ENCODE peak calls at places on chromosomes 12 and 14, in four cellular contexts. T is HepG2, M is K562, H is GM12878. R is an unnamed sample.

GRCh38 chr12:62196146-62196545 is 64.1 kb upstream of the USP15 start:
- DNase-seq in T (no peak), M (no peak), H (no peak), R (no peak)

GRCh38 chr14:69129264-69129880 is 23.5 kb downstream of the DCAF5 start:
- DNase-seq in T (peak; percentile 72), M (peak; percentile 51), H (no peak), R (peak; percentile 79)

GRCh38 chr12:99099786-99100185 is 454.7 kb downstream of the APAF1 start:
- DNase-seq in T (no peak), M (no peak), H (no peak), R (no peak)

GRCh38 chr12:95837240-95838038 is 21.3 kb upstream of the SNRPF start:
- DNase-seq in T (no peak), M (no peak), H (no peak), R (no peak)

GRCh38 chr14:25001096-25001982 is 48.6 kb downstream of the STXBP6 start:
- DNase-seq in T (no peak), M (no peak), H (no peak), R (no peak)

GRCh38 chr14:32203928-32204357 is 874 bp upstream of the RNU6-8 start:
- DNase-seq in T (peak; percentile 31), M (no peak), H (no peak), R (peak; percentile 21)

GRCh38 chr12:95548056-95548538 is 3.2 kb downstream of the USP44 start:
- DNase-seq in T (no peak), M (peak; percentile 26), H (no peak), R (no peak)

GRCh38 chr12:43348221-43348620 is 203.8 kb downstream of the ADAMTS20 start:
- DNase-seq in T (no peak), M (no peak), H (no peak), R (no peak)

GRCh38 chr14:66237701-66238100 is 248.5 kb upstream of the CCDC196 start:
- DNase-seq in T (no peak), M (no peak), H (no peak), R (no peak)

GRCh38 chr12:115481141-115481540 is 796.4 kb downstream of the MED13L start:
- DNase-seq in T (peak; percentile 32), M (no peak), H (peak; percentile 54), R (no peak)

GRCh38 chr12:123150804-123151678 is at the start of gene PITPNM2:
- DNase-seq in T (no peak), M (peak; percentile 87), H (no peak), R (peak; percentile 57)

GRCh38 chr12:55712154-55712553 is 3.7 kb upstream of the BLOC1S1 start:
- DNase-seq in T (no peak), M (no peak), H (no peak), R (no peak)

GRCh38 chr14:100857923-100858837 is 32.3 kb downstream of the MEG3 start:
- DNase-seq in T (no peak), M (no peak), H (no peak), R (no peak)

GRCh38 chr12:86663173-86663572 is 407.0 kb upstream of the MGAT4C start:
- DNase-seq in T (no peak), M (no peak), H (no peak), R (no peak)

GRCh38 chr12:55829967-55830600 is 697 bp upstream of the DNAJC14 start:
- DNase-seq in T (no peak), M (peak; percentile 82), H (no peak), R (peak; percentile 28)

GRCh38 chr12:70267550-70267949 is 24.3 kb downstream of the CNOT2 start:
- DNase-seq in T (no peak), M (no peak), H (no peak), R (peak; percentile 7)

GRCh38 chr12:52579468-52580450 is 6.1 kb upstream of the KRT74 start:
- DNase-seq in T (no peak), M (no peak), H (no peak), R (no peak)

GRCh38 chr12:15563683-15564082 is 225.5 kb downstream of the EPS8 start:
- DNase-seq in T (no peak), M (no peak), H (no peak), R (no peak)

GRCh38 chr14:29108908-29109307 is 342.3 kb downstream of the FOXG1 start:
- DNase-seq in T (no peak), M (no peak), H (no peak), R (no peak)

GRCh38 chr14:29109589-29109988 is 343.0 kb downstream of the FOXG1 start:
- DNase-seq in T (no peak), M (no peak), H (no peak), R (no peak)

GRCh38 chr14:29111554-29111953 is 345.0 kb downstream of the FOXG1 start:
- DNase-seq in T (no peak), M (no peak), H (no peak), R (no peak)
- H3K27ac ChIP-seq in T (no peak overlapping the region), M (no peak overlapping the region), H (no peak overlapping the region), R (no peak overlapping the region)

GRCh38 chr12:6919588-6919987 is 5.2 kb downstream of the ENO2 start:
- DNase-seq in T (no peak), M (no peak), H (no peak), R (no peak)
- TF ChIP-seq MYC in T (no peak), M (no peak), H (no peak), R (no peak)

DNA sequence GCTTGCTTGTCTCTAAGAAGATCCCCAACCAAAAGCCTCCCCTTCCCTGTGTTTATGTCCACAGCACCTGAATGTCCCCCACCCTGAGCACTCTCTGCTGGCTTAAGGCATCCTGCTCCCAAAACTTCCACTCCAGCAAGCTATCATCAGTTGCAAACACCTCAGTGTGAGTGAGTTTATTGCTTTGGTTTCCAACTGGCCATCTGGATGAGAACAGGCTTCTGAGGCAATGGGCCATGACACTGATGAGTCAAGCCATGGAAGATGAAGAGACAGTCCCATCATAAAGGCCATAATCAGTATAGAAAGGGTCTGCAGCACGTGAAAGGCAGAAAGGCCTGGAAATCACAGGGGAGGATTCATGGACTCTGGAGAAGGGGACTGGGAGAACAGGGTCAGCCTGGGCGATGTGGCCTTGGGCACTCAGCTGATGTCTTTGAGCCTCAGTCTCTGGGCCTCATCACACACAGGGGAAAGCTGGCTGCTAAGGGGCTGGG is 12.8 kb downstream of the CMKLR1 start:
- DNase-seq in T (no peak), M (no peak), H (no peak), R (no peak)
- TF ChIP-seq POLR2AphosphoS2 in T (no peak), M (no peak), H (no peak), R (no peak)

DNA sequence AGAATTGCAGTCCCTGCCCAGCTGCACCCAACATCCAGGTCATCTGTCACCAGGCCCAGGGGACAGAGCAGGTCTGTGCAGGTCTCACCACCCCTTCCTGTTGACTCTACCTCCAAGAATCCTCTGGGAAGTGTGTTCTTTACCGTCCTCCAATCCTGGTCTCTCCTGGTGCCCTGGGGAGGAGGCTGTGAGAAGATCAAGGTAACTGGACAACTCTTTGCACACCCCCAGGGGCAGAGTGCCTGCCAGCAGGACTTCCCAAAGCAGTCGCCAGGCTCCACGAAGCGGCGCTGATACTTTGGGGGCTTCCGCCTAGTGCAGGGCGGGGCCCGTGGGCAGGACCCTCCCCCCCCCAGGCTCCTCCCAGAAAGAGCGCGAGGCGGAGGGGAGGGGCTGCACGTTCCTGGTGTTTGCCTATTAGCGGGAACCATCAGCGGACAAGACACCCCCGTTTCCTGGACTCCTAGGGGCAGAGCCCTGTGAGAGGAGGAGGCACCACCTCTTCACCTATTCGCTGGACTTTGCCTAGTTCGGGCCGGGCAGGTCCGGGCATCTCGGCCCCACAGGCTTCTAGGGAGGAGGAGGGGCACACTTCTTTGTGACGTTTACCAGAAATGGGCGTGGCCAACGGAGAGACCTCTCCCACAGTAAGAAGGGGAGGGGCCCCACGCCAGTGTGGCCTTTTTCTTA is 918.0 kb downstream of the AACS start:
- DNase-seq in T (peak; percentile 61), M (peak; percentile 12), H (no peak), R (peak; percentile 5)
- H3K27ac ChIP-seq in T (no peak overlapping the region), M (no peak overlapping the region), H (no peak overlapping the region), R (no peak overlapping the region)

GRCh38 chr14:56247495-56248087 is 129.4 kb downstream of the PELI2 start:
- DNase-seq in T (peak; percentile 12), M (no peak), H (no peak), R (peak; percentile 19)
- TF ChIP-seq MYC in T (no peak), M (no peak), H (no peak), R (no peak)

DNA sequence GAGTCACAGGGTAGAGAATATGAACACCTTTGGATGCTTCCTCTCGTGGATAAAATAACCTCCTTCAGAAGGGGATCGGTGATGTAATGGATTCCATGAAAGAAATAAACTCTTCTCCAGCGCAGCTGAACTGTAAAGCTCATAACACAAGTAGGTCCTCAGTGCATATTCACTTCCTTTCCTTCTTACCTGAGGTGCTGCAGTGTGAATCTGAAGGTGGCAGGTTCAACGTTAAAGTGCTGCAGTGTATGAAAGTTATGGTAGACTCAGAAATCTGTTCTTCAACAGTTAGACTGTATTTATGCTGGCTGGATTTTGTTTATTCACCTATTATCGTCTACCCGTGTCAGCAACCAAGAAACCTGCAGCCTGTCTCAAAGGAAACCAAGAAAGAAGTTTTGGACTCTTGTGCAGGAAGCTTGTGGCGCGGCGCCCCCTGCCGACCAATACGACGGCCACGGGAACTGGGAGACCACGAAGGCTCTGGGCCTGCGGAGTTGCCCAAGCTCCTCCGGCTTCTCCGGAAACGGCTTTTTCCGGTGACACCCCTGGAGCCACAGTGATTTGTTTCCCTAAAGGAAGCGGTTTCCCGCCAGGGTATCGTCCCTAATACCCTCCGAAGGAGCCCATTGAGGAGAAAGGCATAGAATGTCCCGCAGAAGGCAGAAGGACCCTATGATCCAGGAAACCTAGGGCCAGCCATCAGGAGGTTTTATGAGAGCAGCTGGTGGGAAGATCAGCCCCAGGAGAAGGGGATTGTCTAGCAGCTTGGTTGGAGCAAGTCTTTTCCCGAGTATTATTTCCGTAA is 17.6 kb upstream of the RNASE3 start:
- DNase-seq in T (peak; percentile 41), M (peak; percentile 44), H (no peak), R (peak; percentile 33)
- TF ChIP-seq POLR2AphosphoS2 in T (no peak), M (no peak), H (no peak), R (no peak)

GRCh38 chr14:64680013-64680674 is 24.1 kb upstream of the PLEKHG3 start:
- DNase-seq in T (no peak), M (no peak), H (no peak), R (no peak)
- H3K27ac ChIP-seq in T (no peak overlapping the region), M (no peak overlapping the region), H (no peak overlapping the region), R (peak overlapping the region; percentile 85)

GRCh38 chr14:65229431-65230286 is 127.3 kb upstream of the MAX start:
- DNase-seq in T (peak; percentile 72), M (peak; percentile 21), H (no peak), R (no peak)
- TF ChIP-seq MYC in T (no peak), M (no peak), H (no peak), R (no peak)

GRCh38 chr14:98227000-98227726 is 1044.8 kb downstream of the BCL11B start:
- DNase-seq in T (no peak), M (no peak), H (peak; percentile 51), R (no peak)
- TF ChIP-seq POLR2AphosphoS2 in T (no peak), M (no peak), H (no peak), R (no peak)

DNA sequence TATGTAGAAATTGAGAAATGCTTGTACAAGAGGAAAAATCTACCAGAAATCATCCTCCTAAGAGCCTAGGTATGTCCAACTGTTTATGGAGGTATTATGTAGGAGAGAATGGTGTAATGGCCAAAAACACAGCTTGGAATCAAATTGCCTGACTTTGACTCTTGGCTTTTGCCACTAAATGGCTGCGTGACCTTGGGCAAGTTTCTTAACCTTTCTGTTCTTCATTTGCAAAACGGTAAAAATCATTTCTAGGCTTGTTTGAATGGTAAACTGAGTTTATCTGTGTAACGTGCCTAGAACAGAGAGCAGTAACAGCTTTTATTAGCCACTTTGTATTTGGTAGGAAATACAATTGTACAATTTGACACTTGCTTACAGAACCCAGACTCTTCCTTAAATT is 4.9 kb upstream of the GRIP1 start:
- DNase-seq in T (no peak), M (no peak), H (no peak), R (no peak)
- H3K27ac ChIP-seq in T (no peak overlapping the region), M (no peak overlapping the region), H (no peak overlapping the region), R (no peak overlapping the region)

R was measured in A549.